ENCODE peak calls at places on chromosomes 7 and 10, in ten cellular contexts. G, Z, I, H, B, R, P, C, X and Q are unnamed samples.

GRCh38 chr10:2984682-2985081 is 82.7 kb upstream of the PFKP start:
- DNase-seq in G (no peak), Z (no peak), I (no peak), H (no peak), B (no peak), R (no peak), P (no peak), C (no peak), X (no peak), Q (no peak)

GRCh38 chr7:116524609-116525297 is at the start of gene CAV1:
- DNase-seq in G (peak), Z (peak), I (peak), H (peak), B (peak), R (peak), P (peak), C (peak), X (peak), Q (peak)

GRCh38 chr7:151240536-151240935 is 8.0 kb downstream of the SMARCD3 start:
- DNase-seq in G (no peak), Z (peak), I (no peak), H (no peak), B (no peak), R (no peak), P (no peak), C (no peak), X (no peak), Q (no peak)

GRCh38 chr7:37284805-37285211 is 163.9 kb downstream of the ELMO1 start:
- DNase-seq in G (peak), Z (peak), I (no peak), H (no peak), B (no peak), R (no peak), P (no peak), C (no peak), X (peak), Q (no peak)

GRCh38 chr10:99660662-99661369 is 1.5 kb downstream of the ENTPD7 start:
- DNase-seq in G (no peak), Z (no peak), I (no peak), H (no peak), B (peak), R (no peak), P (peak), C (no peak), X (no peak), Q (no peak)

GRCh38 chr10:71043858-71044257 is 155.5 kb upstream of the PCBD1 start:
- DNase-seq in G (no peak), Z (no peak), I (no peak), H (no peak), B (no peak), R (no peak), P (no peak), C (no peak), X (no peak), Q (no peak)

GRCh38 chr10:129332476-129332875 is 134.6 kb upstream of the MGMT start:
- DNase-seq in G (no peak), Z (no peak), I (no peak), H (no peak), B (no peak), R (no peak), P (peak), C (no peak), X (peak), Q (no peak)

GRCh38 chr10:32540691-32541470 is 94.9 kb downstream of the CCDC7 start:
- DNase-seq in G (no peak), Z (no peak), I (no peak), H (no peak), B (no peak), R (no peak), P (no peak), C (no peak), X (no peak), Q (no peak)

GRCh38 chr7:55128693-55129394 is 110.0 kb downstream of the EGFR start:
- DNase-seq in G (no peak), Z (no peak), I (no peak), H (no peak), B (peak), R (no peak), P (peak), C (no peak), X (no peak), Q (no peak)

GRCh38 chr7:87354749-87355148 is 9.3 kb downstream of the CROT start:
- DNase-seq in G (no peak), Z (no peak), I (no peak), H (no peak), B (no peak), R (no peak), P (peak), C (no peak), X (no peak), Q (no peak)

GRCh38 chr10:100697070-100697469 is 48.3 kb upstream of the PAX2 start:
- DNase-seq in G (no peak), Z (no peak), I (no peak), H (no peak), B (peak), R (peak), P (peak), C (no peak), X (no peak), Q (no peak)

GRCh38 chr7:127895360-127895759 is 135.9 kb downstream of the LRRC4 start:
- DNase-seq in G (no peak), Z (no peak), I (no peak), H (no peak), B (no peak), R (no peak), P (no peak), C (no peak), X (no peak), Q (no peak)

GRCh38 chr7:22548313-22548712 is 48.3 kb upstream of the STEAP1B start:
- DNase-seq in G (no peak), Z (no peak), I (no peak), H (no peak), B (no peak), R (no peak), P (no peak), C (no peak), X (no peak), Q (no peak)

GRCh38 chr7:130930260-130930659 is 196.3 kb upstream of the KLF14 start:
- DNase-seq in G (peak), Z (no peak), I (no peak), H (no peak), B (peak), R (no peak), P (peak), C (no peak), X (no peak), Q (no peak)

GRCh38 chr10:30581779-30582380 is 47.7 kb downstream of the LYZL2 start:
- DNase-seq in G (peak), Z (no peak), I (peak), H (no peak), B (peak), R (no peak), P (peak), C (no peak), X (peak), Q (no peak)

GRCh38 chr7:28602282-28602681 is 190.0 kb downstream of the CREB5 start:
- DNase-seq in G (no peak), Z (no peak), I (no peak), H (no peak), B (no peak), R (no peak), P (no peak), C (no peak), X (no peak), Q (no peak)

GRCh38 chr10:47346572-47347302 is 1.4 kb upstream of the RBP3 start:
- DNase-seq in G (peak), Z (no peak), I (no peak), H (peak), B (no peak), R (no peak), P (no peak), C (peak), X (no peak), Q (no peak)

GRCh38 chr7:11613292-11613930 is 218.6 kb downstream of the THSD7A start:
- DNase-seq in G (no peak), Z (no peak), I (no peak), H (no peak), B (no peak), R (no peak), P (no peak), C (no peak), X (peak), Q (no peak)

GRCh38 chr7:123242467-123243097 is 42.8 kb upstream of the SLC13A1 start:
- DNase-seq in G (peak), Z (no peak), I (no peak), H (no peak), B (no peak), R (no peak), P (no peak), C (no peak), X (no peak), Q (no peak)

GRCh38 chr7:109844362-109844761 is 1246.6 kb upstream of the LRRN3 start:
- DNase-seq in G (no peak), Z (no peak), I (peak), H (no peak), B (peak), R (no peak), P (peak), C (no peak), X (peak), Q (no peak)

GRCh38 chr10:35331894-35332640 is 4.2 kb upstream of the CCNY start:
- DNase-seq in G (no peak), Z (no peak), I (peak), H (no peak), B (peak), R (peak), P (peak), C (no peak), X (peak), Q (no peak)

GRCh38 chr10:43061331-43061730 is 15.5 kb upstream of the RET start:
- DNase-seq in G (no peak), Z (no peak), I (no peak), H (no peak), B (no peak), R (no peak), P (no peak), C (no peak), X (no peak), Q (no peak)

GRCh38 chr10:43061764-43062163 is 15.1 kb upstream of the RET start:
- DNase-seq in G (no peak), Z (no peak), I (no peak), H (no peak), B (peak), R (no peak), P (peak), C (no peak), X (no peak), Q (no peak)

GRCh38 chr10:43058716-43059335 is 18.0 kb upstream of the RET start:
- DNase-seq in G (no peak), Z (no peak), I (no peak), H (no peak), B (no peak), R (no peak), P (no peak), C (no peak), X (no peak), Q (no peak)

GRCh38 chr10:43059336-43059720 is 17.5 kb upstream of the RET start:
- DNase-seq in G (no peak), Z (no peak), I (no peak), H (no peak), B (no peak), R (no peak), P (no peak), C (no peak), X (no peak), Q (no peak)

DNA sequence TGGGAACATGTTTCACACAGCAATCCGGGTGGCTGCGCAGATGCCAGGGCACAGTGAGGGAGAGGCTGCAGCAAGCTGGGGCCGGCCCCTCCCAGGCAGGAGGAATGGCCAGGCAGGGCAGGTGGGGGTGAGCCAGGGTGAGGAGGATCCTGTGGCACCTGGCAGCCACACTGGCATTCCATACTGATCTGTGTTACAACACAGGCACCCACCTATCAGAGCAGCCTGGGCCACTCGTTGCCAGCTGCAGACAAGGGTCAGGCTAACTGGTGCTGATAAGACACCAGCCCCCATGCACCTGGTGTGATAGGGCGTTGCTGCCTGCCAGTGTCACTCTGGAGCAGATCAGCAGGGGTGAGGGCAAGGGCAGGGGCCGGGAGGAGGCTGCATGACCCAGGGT is 16.6 kb upstream of the RET start:
- DNase-seq in G (no peak), Z (no peak), I (no peak), H (no peak), B (no peak), R (no peak), P (no peak), C (no peak), X (no peak), Q (no peak)
- TF ChIP-seq CTCF in G (no peak), Z (no peak), I (no peak), H (no peak), B (no peak), R (no peak), P (no peak), C (no peak), X (no peak), Q (no peak)

GRCh38 chr7:41116337-41116736 is 586.6 kb downstream of the INHBA start:
- DNase-seq in G (no peak), Z (no peak), I (no peak), H (no peak), B (no peak), R (no peak), P (no peak), C (no peak), X (no peak), Q (no peak)

GRCh38 chr7:41116817-41117216 is 586.1 kb downstream of the INHBA start:
- DNase-seq in G (no peak), Z (no peak), I (no peak), H (no peak), B (peak), R (peak), P (no peak), C (no peak), X (no peak), Q (no peak)

GRCh38 chr7:41114691-41115090 is 588.2 kb downstream of the INHBA start:
- DNase-seq in G (no peak), Z (no peak), I (no peak), H (no peak), B (no peak), R (no peak), P (no peak), C (no peak), X (no peak), Q (no peak)

GRCh38 chr7:41118490-41118889 is 584.4 kb downstream of the INHBA start:
- DNase-seq in G (no peak), Z (no peak), I (no peak), H (no peak), B (no peak), R (no peak), P (no peak), C (no peak), X (no peak), Q (no peak)

DNA sequence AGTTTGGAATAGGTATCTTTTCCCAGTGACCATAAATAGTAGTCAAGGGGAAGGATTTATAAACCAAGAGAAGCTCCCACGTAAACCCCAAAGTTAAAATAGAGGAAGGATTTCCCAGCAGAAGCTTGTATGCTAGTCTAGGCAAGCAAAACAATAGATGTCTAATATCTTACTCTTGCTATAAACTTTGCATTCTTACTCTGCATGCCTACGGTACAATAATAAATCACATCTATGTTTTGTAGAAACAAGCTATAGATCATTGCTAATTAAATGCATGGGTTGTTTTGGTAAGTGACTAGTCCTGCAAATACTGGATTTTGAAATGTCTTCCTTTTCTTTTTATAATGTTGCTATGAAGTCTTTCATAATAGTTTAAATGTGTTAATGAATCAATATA is 585.5 kb downstream of the INHBA start:
- DNase-seq in G (no peak), Z (no peak), I (no peak), H (no peak), B (no peak), R (no peak), P (no peak), C (no peak), X (no peak), Q (no peak)
- H3K4me3 ChIP-seq in G (no peak), Z (no peak), I (no peak), H (no peak), B (no peak), R (no peak), P (no peak), C (no peak), X (no peak), Q (no peak)

GRCh38 chr10:115844592-115844991 is 428.4 kb downstream of the GFRA1 start:
- DNase-seq in G (no peak), Z (no peak), I (no peak), H (no peak), B (peak), R (no peak), P (no peak), C (no peak), X (peak), Q (no peak)
- TF ChIP-seq CTCF in G (no peak), Z (no peak), I (no peak), H (no peak), B (no peak), R (no peak), P (no peak), C (no peak), X (no peak), Q (no peak)

GRCh38 chr7:158971214-158971613 is 114.9 kb downstream of the DYNC2I1 start:
- DNase-seq in G (no peak), Z (no peak), I (no peak), H (no peak), B (no peak), R (no peak), P (no peak), C (peak), X (no peak), Q (no peak)
- H3K4me3 ChIP-seq in G (no peak), Z (no peak), I (no peak), H (no peak), B (no peak), R (no peak), P (no peak), C (no peak), X (no peak), Q (no peak)

GRCh38 chr7:104059103-104059502 is 69.6 kb upstream of the RELN start:
- DNase-seq in G (no peak), Z (no peak), I (no peak), H (no peak), B (no peak), R (no peak), P (no peak), C (no peak), X (no peak), Q (no peak)
- TF ChIP-seq CTCF in G (no peak), Z (no peak), I (no peak), H (no peak), B (no peak), R (no peak), P (no peak), C (no peak), X (no peak), Q (no peak)

GRCh38 chr10:26278295-26278694 is 61.7 kb downstream of the GAD2 start:
- DNase-seq in G (no peak), Z (no peak), I (no peak), H (no peak), B (no peak), R (no peak), P (no peak), C (no peak), X (no peak), Q (no peak)
- H3K4me3 ChIP-seq in G (no peak), Z (no peak), I (no peak), H (no peak), B (no peak), R (no peak), P (no peak), C (no peak), X (no peak), Q (no peak)